ENCODE peak calls at places on chromosomes 7 and 10, in six cellular contexts. W is tibial artery, D is MM.1S, G is suprapubic skin, P is WERI-Rb-1, V is A549. M is an unnamed sample.

GRCh38 chr10:49055231-49055850 is 60.0 kb downstream of the VSTM4 start:
- DNase-seq in D (no peak), W (no peak), G (peak), P (no peak), V (no peak), M (no peak)

GRCh38 chr10:27742926-27743735 is 2.5 kb downstream of the MKX start:
- DNase-seq in V (peak), P (no peak), D (peak), G (peak), W (peak), M (peak)

GRCh38 chr7:47557986-47558670 is 23.8 kb downstream of the TNS3 start:
- DNase-seq in D (no peak), V (no peak), G (no peak), P (no peak), W (no peak), M (no peak)

GRCh38 chr10:113169853-113170455 is 219.9 kb downstream of the TCF7L2 start:
- DNase-seq in G (no peak), W (no peak), D (peak), V (no peak), P (no peak), M (no peak)

GRCh38 chr7:104960741-104961479 is 53.1 kb upstream of the KMT2E start:
- DNase-seq in G (no peak), V (no peak), W (peak), D (no peak), P (no peak), M (no peak)

GRCh38 chr10:24446739-24447138 is 237.8 kb downstream of the KIAA1217 start:
- DNase-seq in G (no peak), P (no peak), V (no peak), W (no peak), D (no peak), M (no peak)

GRCh38 chr7:117960351-117960750 is 87.1 kb upstream of the CTTNBP2 start:
- DNase-seq in V (no peak), D (no peak), G (no peak), W (no peak), P (no peak), M (no peak)

GRCh38 chr10:30454744-30455498 is 20.9 kb downstream of the MAP3K8 start:
- DNase-seq in V (no peak), G (no peak), W (no peak), D (no peak), P (no peak), M (no peak)

GRCh38 chr10:12418000-12418399 is 68.7 kb downstream of the CAMK1D start:
- DNase-seq in W (peak), G (no peak), D (no peak), V (no peak), P (no peak), M (no peak)

DNA sequence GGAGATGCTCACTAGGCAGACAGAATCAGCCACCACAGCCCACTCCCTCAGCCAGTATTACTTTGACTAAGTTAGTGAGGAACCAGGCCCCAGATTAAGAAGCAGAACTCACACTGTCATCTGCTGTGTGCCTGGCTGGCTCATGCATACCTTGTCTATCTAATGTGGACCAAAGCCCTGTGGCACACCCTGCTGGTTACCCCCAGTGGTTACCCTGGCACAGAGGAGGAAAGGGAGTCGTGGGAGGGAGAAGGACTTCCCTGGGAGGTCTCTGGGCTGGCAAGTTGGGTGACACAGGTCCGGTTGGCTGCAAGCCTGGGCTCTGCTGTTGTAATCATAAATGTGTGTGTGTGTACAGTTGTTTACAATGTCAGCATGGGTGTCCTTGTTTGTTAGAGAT is 7.5 kb upstream of the SH2D4B start:
- DNase-seq in W (no peak), V (peak), G (no peak), D (no peak), P (no peak), M (no peak)
- H3K27ac ChIP-seq in W (no peak), V (peak), G (no peak), D (no peak), P (no peak), M (no peak)

DNA sequence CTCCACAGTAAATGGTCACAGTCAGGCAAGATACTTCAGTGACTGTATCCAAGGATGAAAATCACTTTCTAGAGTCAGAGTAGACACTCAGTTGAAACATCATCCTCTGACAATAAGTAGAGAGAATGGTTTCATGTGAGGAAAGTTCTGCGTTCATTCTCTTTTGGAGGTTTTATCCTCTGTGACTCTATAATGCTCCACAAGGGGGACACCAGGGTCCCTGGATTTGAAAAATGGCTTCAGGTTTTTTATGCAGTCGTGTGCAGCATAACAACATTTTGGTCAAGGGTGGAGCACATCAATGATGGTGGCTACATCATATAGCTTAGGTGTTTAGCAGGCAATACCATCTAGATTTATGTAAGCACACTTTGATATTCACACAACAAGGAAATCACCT is 40.4 kb downstream of the TMEM168 start:
- DNase-seq in D (no peak), V (no peak), P (no peak), G (no peak), W (no peak), M (no peak)
- H3K4me3 ChIP-seq in D (no peak), V (no peak), P (no peak), G (no peak), W (no peak), M (no peak)

GRCh38 chr10:70459061-70459770 is 17.7 kb upstream of the NODAL start:
- DNase-seq in G (no peak), W (no peak), V (no peak), P (no peak), D (no peak), M (no peak)

GRCh38 chr10:70456164-70456563 is 14.7 kb upstream of the NODAL start:
- DNase-seq in D (no peak), V (no peak), G (no peak), P (no peak), W (no peak), M (no peak)

GRCh38 chr10:70459771-70460490 is 18.4 kb upstream of the NODAL start:
- DNase-seq in V (no peak), W (no peak), D (no peak), G (no peak), P (no peak), M (no peak)

GRCh38 chr10:70457759-70458305 is 16.4 kb upstream of the NODAL start:
- DNase-seq in V (no peak), D (no peak), P (no peak), W (no peak), G (no peak), M (no peak)

GRCh38 chr10:70458329-70459060 is 17.0 kb upstream of the NODAL start:
- DNase-seq in G (no peak), P (peak), W (peak), V (no peak), D (no peak), M (peak)
- H3K27ac ChIP-seq in G (no peak), P (peak), W (peak), V (no peak), D (no peak), M (peak)

GRCh38 chr7:6653101-6653995 is 16.2 kb downstream of the ZNF316 start:
- DNase-seq in P (no peak), W (no peak), V (no peak), G (peak), D (no peak), M (no peak)

GRCh38 chr7:6654842-6655610 is 17.9 kb downstream of the ZNF316 start:
- DNase-seq in W (no peak), V (no peak), G (peak), D (no peak), P (peak), M (no peak)

GRCh38 chr7:6652446-6653011 is 15.4 kb downstream of the ZNF316 start:
- DNase-seq in V (no peak), G (peak), P (peak), D (no peak), W (no peak), M (no peak)

GRCh38 chr7:6655636-6656385 is 18.7 kb downstream of the ZNF316 start:
- DNase-seq in G (peak), V (no peak), D (no peak), W (no peak), P (peak), M (no peak)

GRCh38 chr7:6654113-6654841 is 17.2 kb downstream of the ZNF316 start:
- DNase-seq in P (no peak), W (no peak), G (peak), V (no peak), D (no peak), M (no peak)
- H3K4me3 ChIP-seq in P (no peak), W (no peak), G (no peak), V (no peak), D (no peak), M (no peak)

DNA sequence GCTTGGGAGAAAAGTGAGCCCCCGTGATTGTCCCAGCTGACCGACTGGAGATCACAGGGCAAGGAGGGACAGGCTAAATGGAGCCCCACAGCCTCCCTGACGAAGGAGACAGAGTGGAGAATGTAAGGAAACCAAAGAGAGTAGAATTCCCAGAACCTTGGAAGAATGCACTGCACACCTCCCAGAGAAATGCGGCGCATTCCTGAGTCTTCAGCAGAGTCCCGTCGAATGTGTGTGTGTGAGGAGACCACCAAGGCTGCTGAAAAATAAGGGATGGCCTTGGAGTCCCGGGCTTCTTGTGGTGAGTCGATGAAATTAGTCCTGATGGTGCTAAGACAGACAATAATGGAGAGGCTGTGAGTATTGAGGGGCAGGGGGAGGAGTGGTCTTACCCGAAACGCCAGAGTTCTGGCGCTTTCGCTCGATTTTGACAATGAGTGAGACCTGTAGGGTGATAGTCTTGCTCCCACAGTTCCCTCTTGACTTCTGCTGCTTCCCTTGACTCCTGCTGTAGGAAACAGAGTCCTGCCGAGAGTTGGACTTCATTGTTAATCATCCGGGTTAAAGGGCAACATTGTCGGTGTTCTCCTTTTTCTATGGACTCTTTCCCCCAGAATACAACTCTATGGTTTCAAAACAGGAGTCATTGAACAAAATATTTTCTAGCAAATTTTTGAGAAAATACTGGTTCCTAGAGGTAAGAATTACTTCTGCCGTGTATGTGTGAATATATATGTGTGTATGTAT is 103.2 kb downstream of the CNNM2 start:
- DNase-seq in D (no peak), W (no peak), V (no peak), P (no peak), G (no peak), M (no peak)
- H3K27ac ChIP-seq in D (no peak), W (peak), V (peak), P (no peak), G (no peak), M (no peak)

GRCh38 chr7:76294344-76295024 is 8.0 kb upstream of the HSPB1 start:
- DNase-seq in W (peak), D (peak), G (peak), V (peak), P (peak), M (peak)
- H3K4me3 ChIP-seq in W (peak), D (no peak), G (peak), V (peak), P (no peak), M (no peak)

GRCh38 chr10:129956902-129957673 is 7.0 kb downstream of the EBF3 start:
- DNase-seq in D (no peak), G (no peak), P (no peak), V (no peak), W (no peak), M (no peak)
- H3K27ac ChIP-seq in D (no peak), G (no peak), P (no peak), V (no peak), W (no peak), M (no peak)

GRCh38 chr7:30474485-30474884 is 4.1 kb downstream of the NOD1 start:
- DNase-seq in V (no peak), P (no peak), W (no peak), G (no peak), D (no peak), M (no peak)

GRCh38 chr7:30475580-30475979 is 3.0 kb downstream of the NOD1 start:
- DNase-seq in W (no peak), P (no peak), G (no peak), V (no peak), D (no peak), M (no peak)

GRCh38 chr7:30474893-30475292 is 3.7 kb downstream of the NOD1 start:
- DNase-seq in P (no peak), V (no peak), D (no peak), G (no peak), W (no peak), M (no peak)

GRCh38 chr7:30476401-30477145 is 2.0 kb downstream of the NOD1 start:
- DNase-seq in G (no peak), V (no peak), D (no peak), W (no peak), P (no peak), M (no peak)

DNA sequence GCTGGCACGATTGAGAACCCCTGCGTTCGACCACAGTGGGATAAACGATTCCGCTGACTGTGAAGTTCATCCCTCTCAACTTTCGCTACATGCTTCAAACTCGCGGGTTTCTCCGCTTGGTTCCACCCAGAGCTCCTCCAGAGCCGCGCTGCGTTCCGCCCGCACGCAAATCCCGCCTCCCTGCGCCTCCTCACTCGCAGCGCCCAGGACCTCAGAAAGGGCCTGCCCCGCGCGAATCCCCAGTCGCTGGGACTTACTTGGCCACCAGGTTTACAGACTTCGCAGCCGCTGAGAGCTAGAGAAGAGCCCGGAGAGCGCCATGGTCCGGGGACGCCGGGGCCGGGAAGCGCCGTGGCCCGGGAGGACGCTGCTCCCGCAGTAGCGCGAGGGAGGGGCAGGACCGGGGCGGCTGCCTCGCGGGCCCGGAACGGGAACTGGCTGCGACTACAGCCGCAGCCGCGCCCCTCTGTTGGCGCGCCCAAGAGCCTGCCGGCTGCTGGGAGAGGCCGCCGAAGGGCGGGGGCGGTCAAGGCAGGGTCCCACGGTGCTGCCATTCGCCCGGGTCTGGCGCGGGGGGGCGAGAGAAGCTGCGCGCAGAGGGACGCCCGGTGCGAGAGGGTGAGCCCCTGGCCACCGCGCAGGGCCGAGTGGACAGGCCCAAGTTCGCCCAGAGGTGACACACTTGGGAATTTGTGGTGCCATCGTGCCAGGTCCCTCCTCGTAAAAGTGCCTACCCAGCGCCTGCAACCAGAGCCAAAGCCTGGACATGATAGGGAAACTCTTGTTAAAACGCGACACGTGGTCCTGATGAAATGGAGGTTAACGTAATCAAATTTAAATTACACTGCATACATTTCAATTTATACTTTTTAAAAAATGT is at the start of gene NOD1:
- DNase-seq in G (peak), V (peak), P (peak), D (peak), W (peak), M (peak)
- H3K4me3 ChIP-seq in G (peak), V (peak), P (peak), D (peak), W (peak), M (peak)

DNA sequence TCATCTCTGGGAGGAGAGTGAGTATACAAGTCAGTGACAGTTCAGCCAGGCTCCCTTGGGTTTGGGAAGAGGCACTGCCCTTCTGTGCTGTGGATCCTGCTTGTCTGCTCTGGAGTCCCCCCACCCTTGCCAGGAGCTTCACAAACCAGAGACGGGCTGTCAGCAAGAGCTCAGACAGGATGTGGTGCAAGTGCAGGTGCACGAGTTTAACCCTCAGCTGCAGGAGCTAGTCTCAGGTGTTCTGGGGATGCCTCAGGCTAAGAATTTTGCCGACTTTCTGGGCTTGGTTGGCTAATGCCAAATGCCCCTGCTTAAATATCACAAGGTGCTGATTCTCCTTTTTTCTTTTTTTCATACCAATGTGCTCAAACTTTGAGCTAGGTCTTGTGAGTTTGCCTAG is 22.3 kb downstream of the ZNF783 start:
- DNase-seq in P (no peak), D (peak), W (no peak), G (no peak), V (no peak), M (no peak)
- H3K27ac ChIP-seq in P (no peak), D (peak), W (peak), G (no peak), V (no peak), M (no peak)

M was measured in lung.